ENCODE peak calls at places on chromosomes 12 and 14, in seven cellular contexts. F, K, N, A, E, X and Z are unnamed samples.
A peak's percentile ranks its signal among the peaks of the same experiment; 100 is the strongest.

GRCh38 chr12:89983622-89984021 is 275.0 kb upstream of the ATP2B1 start:
- DNase-seq in F (no peak), K (no peak), N (no peak), A (no peak), E (no peak), X (no peak), Z (no peak)

GRCh38 chr12:111462134-111462821 is 56.6 kb downstream of the SH2B3 start:
- DNase-seq in F (no peak), K (no peak), N (no peak), A (no peak), E (no peak), X (no peak), Z (no peak)

GRCh38 chr12:54008260-54008552 is 579 bp upstream of the HOXC8 start:
- DNase-seq in F (no peak), K (no peak), N (no peak), A (no peak), E (no peak), X (no peak), Z (no peak)

GRCh38 chr12:953776-954175 is 4.3 kb upstream of the RAD52 start:
- DNase-seq in F (no peak), K (no peak), N (no peak), A (no peak), E (no peak), X (no peak), Z (no peak)

GRCh38 chr12:27782481-27782880 is 2.4 kb upstream of the MANSC4 start:
- DNase-seq in F (no peak), K (no peak), N (no peak), A (no peak), E (no peak), X (no peak), Z (no peak)

GRCh38 chr12:75437564-75437963 is 43.0 kb upstream of the GLIPR1 start:
- DNase-seq in F (no peak), K (no peak), N (no peak), A (no peak), E (no peak), X (no peak), Z (no peak)

GRCh38 chr12:32229971-32230606 is 123.4 kb downstream of the BICD1 start:
- DNase-seq in F (no peak), K (no peak), N (no peak), A (no peak), E (no peak), X (no peak), Z (no peak)

GRCh38 chr14:50666772-50667490 is 1.2 kb downstream of the SAV1 start:
- DNase-seq in F (peak; percentile 23), K (peak; percentile 56), N (peak; percentile 76), A (no peak), E (peak; percentile 50), X (no peak), Z (peak; percentile 78)

GRCh38 chr12:70367268-70368141 is 1.4 kb downstream of the KCNMB4 start:
- DNase-seq in F (peak; percentile 19), K (no peak), N (peak; percentile 30), A (no peak), E (no peak), X (no peak), Z (no peak)

GRCh38 chr14:74586681-74587362 is 25.2 kb downstream of the LTBP2 start:
- DNase-seq in F (no peak), K (no peak), N (no peak), A (no peak), E (no peak), X (no peak), Z (no peak)

GRCh38 chr12:120090626-120091295 is 25.8 kb downstream of the RAB35 start:
- DNase-seq in F (no peak), K (no peak), N (no peak), A (no peak), E (no peak), X (no peak), Z (no peak)

GRCh38 chr14:51463461-51463860 is 188.2 kb upstream of the FRMD6 start:
- DNase-seq in F (no peak), K (no peak), N (no peak), A (no peak), E (no peak), X (no peak), Z (no peak)

DNA sequence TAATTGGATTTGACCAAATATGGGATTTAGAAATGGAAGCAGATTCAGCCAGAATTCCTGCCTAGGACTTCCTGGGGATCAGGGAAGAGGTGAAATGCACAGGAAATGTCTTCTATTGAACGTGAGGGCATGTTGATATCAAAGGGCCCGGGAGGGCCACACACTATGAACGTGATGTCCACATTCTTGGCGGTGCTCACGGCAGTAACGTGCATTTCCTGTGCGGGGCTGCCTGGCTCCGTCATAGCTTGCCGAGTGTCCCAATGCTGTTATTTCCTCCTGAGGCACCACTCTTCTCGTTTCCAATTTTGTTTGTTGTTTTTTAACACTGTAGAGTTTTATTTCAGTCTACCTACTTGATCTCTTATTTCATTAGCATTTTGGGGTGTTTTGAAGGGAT is 67.3 kb downstream of the ZNF664 start:
- DNase-seq in F (no peak), K (no peak), N (no peak), A (no peak), E (no peak), X (no peak), Z (no peak)
- TF ChIP-seq POLR2AphosphoS5 in F (no peak), K (no peak), N (no peak), A (no peak), E (no peak), X (no peak), Z (no peak)

GRCh38 chr12:6183689-6184441 is 16.3 kb upstream of the CD9 start:
- DNase-seq in F (no peak), K (peak; percentile 81), N (no peak), A (no peak), E (peak; percentile 46), X (no peak), Z (peak; percentile 89)
- H3K4me3 ChIP-seq in F (no peak overlapping the region), K (no peak overlapping the region), N (no peak overlapping the region), A (no peak overlapping the region), E (no peak overlapping the region), X (no peak overlapping the region), Z (no peak overlapping the region)

DNA sequence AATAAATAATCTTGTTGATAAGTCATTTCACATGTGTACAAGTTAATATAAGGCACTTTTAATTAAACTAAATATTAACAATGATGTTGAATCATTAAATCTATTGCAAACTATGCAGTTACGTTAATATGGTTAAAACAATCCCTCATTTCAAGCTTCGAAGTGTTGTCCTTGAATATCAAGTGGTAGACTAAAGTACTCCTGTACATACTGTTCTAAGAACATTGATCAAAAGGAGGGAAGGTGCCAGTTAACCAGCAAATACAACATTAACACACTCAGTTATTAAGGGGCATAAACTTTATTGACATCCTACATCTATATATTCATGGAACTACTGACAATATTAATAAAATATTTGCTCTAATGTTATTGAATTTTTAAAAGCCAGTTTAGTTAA is 8.7 kb downstream of the BCAT1 start:
- DNase-seq in F (no peak), K (no peak), N (no peak), A (no peak), E (no peak), X (no peak), Z (no peak)
- H3K36me3 ChIP-seq in F (peaks cover 58% of the 10 kb centered on the region), K (no peaks in the 10 kb centered on the region), N (peaks cover under 1% of the 10 kb centered on the region), A (no peaks in the 10 kb centered on the region), E (no peaks in the 10 kb centered on the region), X (no peaks in the 10 kb centered on the region), Z (no peaks in the 10 kb centered on the region)

GRCh38 chr14:103522649-103523582 is at the start of gene CKB:
- DNase-seq in F (peak; percentile 95), K (peak; percentile 83), N (peak; percentile 92), A (peak; percentile 81), E (peak; percentile 79), X (no peak), Z (peak; percentile 93)
- TF ChIP-seq POLR2AphosphoS5 in F (peak; percentile 55), K (peak; percentile 78), N (peak; percentile 51), A (no peak), E (peak; percentile 86), X (peak; percentile 82), Z (peak; percentile 85)

GRCh38 chr12:80811957-80812708 is 95.4 kb downstream of the MYF5 start:
- DNase-seq in F (no peak), K (no peak), N (no peak), A (no peak), E (no peak), X (no peak), Z (no peak)
- H3K4me3 ChIP-seq in F (no peak overlapping the region), K (no peak overlapping the region), N (no peak overlapping the region), A (no peak overlapping the region), E (no peak overlapping the region), X (no peak overlapping the region), Z (no peak overlapping the region)